ENCODE peak calls at places on chromosome 21, in ten cellular contexts. L, J, S, N, I, V, A, K, G and D are unnamed samples.

GRCh38 chr21:14952916-14953315 is 111.9 kb downstream of the NRIP1 start:
- DNase-seq in L (no peak), J (no peak), S (no peak), N (no peak), I (peak), V (no peak), A (no peak), K (no peak), G (no peak), D (no peak)

GRCh38 chr21:33975548-33976081 is 60.0 kb upstream of the ATP5PO start:
- DNase-seq in L (no peak), J (no peak), S (peak), N (peak), I (peak), V (no peak), A (no peak), K (no peak), G (peak), D (no peak)

GRCh38 chr21:36491191-36491916 is 11.4 kb upstream of the CLDN14 start:
- DNase-seq in L (no peak), J (no peak), S (no peak), N (no peak), I (no peak), V (no peak), A (no peak), K (peak), G (no peak), D (no peak)

GRCh38 chr21:18164933-18165332 is 79.7 kb upstream of the CHODL start:
- DNase-seq in L (no peak), J (no peak), S (no peak), N (no peak), I (peak), V (no peak), A (no peak), K (peak), G (no peak), D (no peak)

GRCh38 chr21:44255519-44255981 is 6.1 kb downstream of the DNMT3L start:
- DNase-seq in L (no peak), J (no peak), S (peak), N (no peak), I (no peak), V (no peak), A (no peak), K (peak), G (no peak), D (no peak)

GRCh38 chr21:21188513-21189188 is 190.4 kb downstream of the NCAM2 start:
- DNase-seq in L (no peak), J (no peak), S (no peak), N (no peak), I (no peak), V (no peak), A (no peak), K (no peak), G (no peak), D (no peak)

GRCh38 chr21:29187939-29188338 is 57.5 kb downstream of the MAP3K7CL start:
- DNase-seq in L (no peak), J (no peak), S (peak), N (no peak), I (peak), V (no peak), A (no peak), K (no peak), G (peak), D (no peak)

GRCh38 chr21:34845521-34846213 is 176.9 kb downstream of the CLIC6 start:
- DNase-seq in L (peak), J (no peak), S (peak), N (no peak), I (peak), V (no peak), A (peak), K (no peak), G (peak), D (peak)

GRCh38 chr21:25563399-25564116 is 43.7 kb downstream of the MRPL39 start:
- DNase-seq in L (no peak), J (no peak), S (no peak), N (no peak), I (no peak), V (no peak), A (no peak), K (no peak), G (no peak), D (no peak)

GRCh38 chr21:33865996-33866575 is 49.5 kb downstream of the ATP5PO start:
- DNase-seq in L (no peak), J (no peak), S (no peak), N (no peak), I (no peak), V (no peak), A (no peak), K (no peak), G (no peak), D (no peak)

GRCh38 chr21:36297938-36298572 is 21.9 kb upstream of the MORC3 start:
- DNase-seq in L (no peak), J (peak), S (peak), N (peak), I (peak), V (no peak), A (peak), K (no peak), G (peak), D (peak)

GRCh38 chr21:14452031-14452778 is 69.3 kb upstream of the HSPA13 start:
- DNase-seq in L (no peak), J (no peak), S (no peak), N (no peak), I (no peak), V (no peak), A (no peak), K (no peak), G (no peak), D (no peak)

GRCh38 chr21:34579411-34579810 is 35.5 kb downstream of the RCAN1 start:
- DNase-seq in L (peak), J (no peak), S (peak), N (no peak), I (peak), V (no peak), A (no peak), K (no peak), G (peak), D (no peak)

GRCh38 chr21:38170705-38171682 is 85.8 kb upstream of the KCNJ15 start:
- DNase-seq in L (no peak), J (no peak), S (peak), N (no peak), I (peak), V (no peak), A (peak), K (no peak), G (no peak), D (no peak)

GRCh38 chr21:35909456-35910178 is 150.7 kb downstream of the SETD4 start:
- DNase-seq in L (no peak), J (no peak), S (peak), N (no peak), I (peak), V (no peak), A (no peak), K (no peak), G (no peak), D (no peak)

GRCh38 chr21:43865471-43866181 is 603 bp downstream of the AGPAT3 start:
- DNase-seq in L (no peak), J (peak), S (peak), N (peak), I (peak), V (peak), A (peak), K (peak), G (peak), D (peak)

GRCh38 chr21:24023936-24024335 is 1583.3 kb downstream of the MRPL39 start:
- DNase-seq in L (no peak), J (no peak), S (no peak), N (no peak), I (peak), V (no peak), A (no peak), K (no peak), G (no peak), D (no peak)

GRCh38 chr21:38266732-38267131 is 9.9 kb downstream of the KCNJ15 start:
- DNase-seq in L (no peak), J (no peak), S (peak), N (no peak), I (peak), V (no peak), A (no peak), K (no peak), G (no peak), D (no peak)

GRCh38 chr21:16870116-16870515 is 642.7 kb upstream of the CXADR start:
- DNase-seq in L (no peak), J (no peak), S (peak), N (no peak), I (no peak), V (no peak), A (no peak), K (no peak), G (no peak), D (no peak)

GRCh38 chr21:35212393-35213127 is 163.5 kb upstream of the RUNX1 start:
- DNase-seq in L (no peak), J (peak), S (peak), N (no peak), I (peak), V (no peak), A (no peak), K (no peak), G (peak), D (peak)

GRCh38 chr21:17088500-17088899 is 424.3 kb upstream of the CXADR start:
- DNase-seq in L (no peak), J (no peak), S (no peak), N (no peak), I (no peak), V (no peak), A (no peak), K (no peak), G (no peak), D (no peak)

GRCh38 chr21:35149698-35150097 is 100.6 kb upstream of the RUNX1 start:
- DNase-seq in L (no peak), J (no peak), S (peak), N (no peak), I (peak), V (no peak), A (no peak), K (no peak), G (peak), D (no peak)

GRCh38 chr21:25999935-26000582 is 170.5 kb downstream of the APP start:
- DNase-seq in L (no peak), J (no peak), S (no peak), N (no peak), I (no peak), V (no peak), A (no peak), K (peak), G (no peak), D (no peak)

GRCh38 chr21:20308586-20308985 is 689.6 kb upstream of the NCAM2 start:
- DNase-seq in L (no peak), J (no peak), S (no peak), N (no peak), I (no peak), V (no peak), A (no peak), K (no peak), G (no peak), D (no peak)

GRCh38 chr21:33899199-33899598 is 16.4 kb downstream of the ATP5PO start:
- DNase-seq in L (no peak), J (no peak), S (peak), N (no peak), I (peak), V (no peak), A (no peak), K (no peak), G (no peak), D (no peak)

GRCh38 chr21:18285379-18285778 is 40.7 kb downstream of the CHODL start:
- DNase-seq in L (no peak), J (no peak), S (no peak), N (no peak), I (no peak), V (no peak), A (no peak), K (no peak), G (no peak), D (no peak)

GRCh38 chr21:20999567-21000169 is 1.5 kb downstream of the NCAM2 start:
- DNase-seq in L (peak), J (peak), S (peak), N (peak), I (peak), V (no peak), A (no peak), K (peak), G (peak), D (no peak)

GRCh38 chr21:26554365-26554764 is 18.7 kb downstream of the CYYR1 start:
- DNase-seq in L (no peak), J (no peak), S (no peak), N (no peak), I (no peak), V (no peak), A (no peak), K (no peak), G (no peak), D (no peak)

GRCh38 chr21:27346041-27346448 is 379.2 kb upstream of the ADAMTS5 start:
- DNase-seq in L (no peak), J (no peak), S (peak), N (no peak), I (peak), V (no peak), A (no peak), K (no peak), G (peak), D (no peak)

GRCh38 chr21:17501107-17502006 is 11.5 kb upstream of the CXADR start:
- DNase-seq in L (no peak), J (no peak), S (no peak), N (no peak), I (peak), V (no peak), A (no peak), K (no peak), G (no peak), D (no peak)

GRCh38 chr21:28160378-28160777 is 832.3 kb downstream of the LTN1 start:
- DNase-seq in L (no peak), J (no peak), S (no peak), N (no peak), I (no peak), V (no peak), A (no peak), K (no peak), G (no peak), D (no peak)

GRCh38 chr21:38898422-38899098 is 92.8 kb downstream of the ETS2 start:
- DNase-seq in L (no peak), J (no peak), S (no peak), N (no peak), I (peak), V (no peak), A (no peak), K (no peak), G (no peak), D (no peak)

GRCh38 chr21:35035116-35035515 is 14.0 kb downstream of the RUNX1 start:
- DNase-seq in L (no peak), J (no peak), S (no peak), N (no peak), I (no peak), V (no peak), A (no peak), K (no peak), G (no peak), D (no peak)

GRCh38 chr21:26587621-26588260 is 14.7 kb upstream of the CYYR1 start:
- DNase-seq in L (no peak), J (no peak), S (peak), N (no peak), I (peak), V (no peak), A (no peak), K (no peak), G (peak), D (no peak)

GRCh38 chr21:37886120-37886519 is 30.1 kb downstream of the KCNJ6 start:
- DNase-seq in L (no peak), J (no peak), S (no peak), N (no peak), I (no peak), V (no peak), A (no peak), K (no peak), G (no peak), D (no peak)

GRCh38 chr21:37412603-37413360 is 46.2 kb downstream of the DYRK1A start:
- DNase-seq in L (no peak), J (no peak), S (peak), N (no peak), I (no peak), V (no peak), A (no peak), K (no peak), G (no peak), D (no peak)

GRCh38 chr21:34956416-34957316 is 92.4 kb downstream of the RUNX1 start:
- DNase-seq in L (no peak), J (no peak), S (no peak), N (no peak), I (peak), V (no peak), A (no peak), K (no peak), G (no peak), D (no peak)

GRCh38 chr21:38925923-38926322 is 120.2 kb downstream of the ETS2 start:
- DNase-seq in L (no peak), J (peak), S (peak), N (no peak), I (peak), V (peak), A (peak), K (no peak), G (peak), D (peak)

GRCh38 chr21:21096956-21097355 is 98.7 kb downstream of the NCAM2 start:
- DNase-seq in L (no peak), J (no peak), S (no peak), N (no peak), I (peak), V (no peak), A (no peak), K (no peak), G (no peak), D (no peak)

GRCh38 chr21:26798856-26799751 is 46.1 kb downstream of the ADAMTS1 start:
- DNase-seq in L (no peak), J (no peak), S (peak), N (no peak), I (peak), V (no peak), A (no peak), K (no peak), G (no peak), D (no peak)

GRCh38 chr21:46421756-46422555 is 36.7 kb upstream of the DIP2A start:
- DNase-seq in L (no peak), J (no peak), S (no peak), N (no peak), I (no peak), V (no peak), A (no peak), K (no peak), G (no peak), D (no peak)

GRCh38 chr21:46422636-46423241 is 36.0 kb upstream of the DIP2A start:
- DNase-seq in L (no peak), J (no peak), S (no peak), N (no peak), I (no peak), V (no peak), A (no peak), K (no peak), G (no peak), D (no peak)

GRCh38 chr21:46423546-46424061 is 35.1 kb upstream of the DIP2A start:
- DNase-seq in L (no peak), J (no peak), S (no peak), N (no peak), I (no peak), V (no peak), A (no peak), K (peak), G (no peak), D (no peak)

GRCh38 chr21:46420241-46421190 is 38.2 kb upstream of the DIP2A start:
- DNase-seq in L (no peak), J (no peak), S (no peak), N (no peak), I (no peak), V (no peak), A (no peak), K (no peak), G (no peak), D (no peak)

GRCh38 chr21:46421191-46421750 is 37.4 kb upstream of the DIP2A start:
- DNase-seq in L (no peak), J (no peak), S (no peak), N (no peak), I (no peak), V (no peak), A (no peak), K (no peak), G (no peak), D (no peak)
- TF ChIP-seq CTCF in L (no peak), J (no peak), S (no peak), N (no peak), I (no peak), V (no peak), A (no peak), K (no peak), G (no peak), D (no peak)

DNA sequence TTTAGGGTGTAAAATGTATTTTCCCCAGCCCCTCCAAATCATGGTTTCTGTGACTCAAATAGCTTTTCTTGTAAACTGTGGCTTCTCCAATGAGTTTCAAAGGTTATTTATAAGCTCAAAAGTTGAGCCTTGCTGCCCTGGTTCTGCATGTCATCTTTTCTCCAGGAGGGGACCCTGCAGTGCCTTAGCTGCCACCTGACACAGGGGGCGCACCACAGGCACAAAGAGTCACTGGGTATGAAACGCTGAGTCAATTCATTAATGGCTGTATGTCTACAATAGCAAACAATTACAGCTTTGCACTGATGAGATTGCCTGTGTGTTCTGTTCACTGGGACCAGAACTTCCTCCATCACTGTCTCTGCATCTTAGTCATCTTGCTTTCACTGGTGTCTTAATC is 100.8 kb downstream of the PCP4 start:
- DNase-seq in L (peak), J (no peak), S (no peak), N (no peak), I (no peak), V (no peak), A (no peak), K (no peak), G (no peak), D (no peak)
- TF ChIP-seq CTCF in L (peak), J (no peak), S (no peak), N (no peak), I (no peak), V (no peak), A (no peak), K (peak), G (no peak), D (no peak)

DNA sequence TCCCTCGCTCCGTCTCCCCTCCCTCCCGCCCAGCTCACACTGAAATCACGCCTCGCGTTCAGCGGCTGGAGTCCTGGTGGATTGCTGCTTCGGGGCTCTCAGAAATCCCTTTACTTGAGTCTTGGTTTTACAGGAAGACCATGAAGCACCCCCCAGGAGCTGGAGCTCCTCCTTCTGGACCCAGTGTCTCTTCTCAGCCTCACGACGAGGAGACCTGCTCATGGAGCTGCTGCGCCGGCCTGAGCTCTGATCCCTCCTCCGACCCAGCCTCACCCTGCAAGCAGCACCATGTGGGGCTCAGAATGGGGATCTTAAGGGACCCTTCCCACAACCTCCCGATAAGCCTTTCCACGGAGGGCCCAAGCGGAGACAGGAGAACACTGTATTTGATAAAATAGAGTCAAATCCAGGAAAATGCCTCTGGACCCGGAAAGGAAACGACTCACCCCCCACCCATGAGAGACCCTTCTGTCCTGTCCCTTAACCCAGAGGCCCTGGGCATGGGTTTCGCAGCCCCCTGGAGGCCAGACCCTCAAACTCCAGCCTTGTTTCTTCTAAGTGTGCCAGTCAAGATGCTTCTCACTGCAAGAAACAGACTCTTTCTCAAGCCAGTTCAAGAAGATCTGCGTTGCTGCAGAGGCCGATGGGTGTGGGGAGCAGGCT is 26.0 kb downstream of the PDE9A start:
- DNase-seq in L (peak), J (no peak), S (no peak), N (no peak), I (no peak), V (no peak), A (no peak), K (no peak), G (no peak), D (no peak)
- TF ChIP-seq CTCF in L (peak), J (no peak), S (no peak), N (no peak), I (no peak), V (no peak), A (no peak), K (peak), G (no peak), D (no peak)

DNA sequence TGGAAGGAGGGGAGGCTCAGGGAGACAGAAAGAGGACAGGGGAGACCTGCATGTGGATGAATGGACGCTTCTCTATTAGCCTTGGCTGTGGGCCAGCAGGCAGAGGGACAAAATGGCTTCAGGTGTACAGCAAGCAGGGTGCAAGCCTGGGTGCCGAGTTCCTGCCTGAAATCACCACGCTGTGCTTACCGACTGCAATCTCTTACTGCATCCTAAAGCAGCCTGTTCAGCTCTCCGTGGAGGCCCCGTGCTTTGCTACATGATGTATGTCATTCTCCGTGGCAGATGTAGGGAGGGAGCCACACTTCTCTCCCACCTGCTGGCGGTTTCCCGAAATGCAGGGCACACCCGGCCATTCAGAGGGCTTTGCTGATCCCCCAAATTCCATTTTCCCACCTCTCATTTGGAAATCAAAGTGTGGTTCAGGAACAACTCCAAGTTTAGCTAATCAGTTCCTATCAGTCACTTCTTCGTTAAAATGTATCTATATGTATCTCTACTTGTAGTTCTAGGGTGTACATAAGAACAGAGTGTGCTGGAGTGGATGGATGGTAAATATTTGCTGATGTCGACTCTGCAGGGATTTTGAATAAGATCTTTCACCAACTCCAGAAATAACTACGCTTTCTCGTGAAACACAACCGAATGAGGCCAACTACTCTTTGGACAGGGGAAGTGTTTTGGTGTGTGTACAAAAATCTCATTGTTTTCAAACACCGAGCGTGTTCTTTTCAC is 122.3 kb upstream of the BACE2 start:
- DNase-seq in L (peak), J (no peak), S (no peak), N (no peak), I (peak), V (no peak), A (peak), K (peak), G (no peak), D (no peak)
- TF ChIP-seq CTCF in L (peak), J (peak), S (no peak), N (no peak), I (peak), V (peak), A (peak), K (peak), G (peak), D (no peak)